ENCODE peak calls at places on chromosome 11, in five cellular contexts. Z, C, D, U and P are unnamed samples.
A peak's percentile ranks its signal among the peaks of the same experiment; 100 is the strongest.

GRCh38 chr11:12163181-12163841 is 52.9 kb downstream of the MICAL2 start:
- DNase-seq in Z (peak; percentile 51), C (peak; percentile 85), D (no peak), U (no peak), P (no peak)

GRCh38 chr11:724063-724732 is 18.2 kb downstream of the EPS8L2 start:
- DNase-seq in Z (no peak), C (no peak), D (no peak), U (no peak), P (no peak)

GRCh38 chr11:36090351-36091245 is 146.7 kb downstream of the LDLRAD3 start:
- DNase-seq in Z (no peak), C (no peak), D (no peak), U (no peak), P (no peak)

GRCh38 chr11:121499405-121499804 is 46.6 kb upstream of the SORL1-AS1 start:
- DNase-seq in Z (no peak), C (no peak), D (no peak), U (no peak), P (no peak)

GRCh38 chr11:133697603-133698002 is 147.7 kb downstream of the SPATA19 start:
- DNase-seq in Z (no peak), C (no peak), D (no peak), U (no peak), P (no peak)

GRCh38 chr11:92596596-92597317 is 372.1 kb downstream of the FAT3 start:
- DNase-seq in Z (no peak), C (no peak), D (no peak), U (no peak), P (no peak)

GRCh38 chr11:5280582-5281102 is 10.9 kb upstream of the HBE1 start:
- DNase-seq in Z (peak; percentile 38), C (peak; percentile 38), D (peak; percentile 63), U (peak; percentile 90), P (peak; percentile 66)

GRCh38 chr11:111983187-111983986 is 41.8 kb upstream of the DLAT start:
- DNase-seq in Z (no peak), C (no peak), D (peak; percentile 83), U (no peak), P (no peak)

GRCh38 chr11:9615031-9615451 is 41.6 kb downstream of the WEE1 start:
- DNase-seq in Z (no peak), C (no peak), D (no peak), U (no peak), P (no peak)

GRCh38 chr11:12801976-12802375 is 127.8 kb downstream of the TEAD1 start:
- DNase-seq in Z (no peak), C (no peak), D (no peak), U (no peak), P (no peak)

GRCh38 chr11:9568854-9569587 is 4.4 kb upstream of the WEE1 start:
- DNase-seq in Z (no peak), C (peak; percentile 60), D (no peak), U (no peak), P (peak; percentile 30)

GRCh38 chr11:130325691-130326090 is 11.0 kb upstream of the ZBTB44 start:
- DNase-seq in Z (no peak), C (no peak), D (no peak), U (no peak), P (no peak)

GRCh38 chr11:19978668-19979518 is 181.4 kb downstream of the DBX1 start:
- DNase-seq in Z (no peak), C (no peak), D (no peak), U (no peak), P (no peak)

GRCh38 chr11:76293189-76293631 is 86.9 kb upstream of the WNT11 start:
- DNase-seq in Z (no peak), C (no peak), D (no peak), U (no peak), P (no peak)

GRCh38 chr11:71286701-71287643 is 34.6 kb upstream of the SHANK2 start:
- DNase-seq in Z (no peak), C (no peak), D (no peak), U (no peak), P (no peak)

GRCh38 chr11:86211619-86212018 is 32.9 kb upstream of the EED start:
- DNase-seq in Z (no peak), C (no peak), D (no peak), U (no peak), P (no peak)

GRCh38 chr11:853682-854448 is 11.2 kb downstream of the TSPAN4 start:
- DNase-seq in Z (no peak), C (no peak), D (no peak), U (no peak), P (no peak)

GRCh38 chr11:35218956-35219355 is 80.0 kb downstream of the CD44 start:
- DNase-seq in Z (no peak), C (no peak), D (no peak), U (no peak), P (no peak)

GRCh38 chr11:14625804-14626203 is 17.8 kb upstream of the PDE3B start:
- DNase-seq in Z (no peak), C (no peak), D (no peak), U (no peak), P (no peak)

GRCh38 chr11:26229270-26229669 is 102.7 kb upstream of the ANO3 start:
- DNase-seq in Z (no peak), C (no peak), D (no peak), U (no peak), P (no peak)

GRCh38 chr11:96664108-96664507 is 274.3 kb downstream of the JRKL start:
- DNase-seq in Z (no peak), C (no peak), D (no peak), U (no peak), P (no peak)

GRCh38 chr11:62540804-62541671 is 5.6 kb downstream of the AHNAK start:
- DNase-seq in Z (no peak), C (peak; percentile 69), D (no peak), U (no peak), P (peak; percentile 71)

GRCh38 chr11:105100206-105100605 is 39.4 kb downstream of the CARD18 start:
- DNase-seq in Z (no peak), C (no peak), D (no peak), U (no peak), P (no peak)

GRCh38 chr11:26700536-26701235 is 21.2 kb downstream of the SLC5A12 start:
- DNase-seq in Z (no peak), C (no peak), D (no peak), U (no peak), P (no peak)

GRCh38 chr11:60844045-60844869 is 2.3 kb downstream of the CCDC86 start:
- DNase-seq in Z (no peak), C (no peak), D (no peak), U (no peak), P (peak; percentile 38)

GRCh38 chr11:5631426-5631825 is 6.6 kb downstream of the TRIM34 start:
- DNase-seq in Z (no peak), C (no peak), D (no peak), U (no peak), P (no peak)

GRCh38 chr11:63961608-63962412 is 12.6 kb upstream of the COX8A start:
- DNase-seq in Z (no peak), C (no peak), D (no peak), U (peak; percentile 81), P (peak; percentile 77)

GRCh38 chr11:100625041-100625440 is 62.0 kb upstream of the ARHGAP42 start:
- DNase-seq in Z (no peak), C (no peak), D (no peak), U (no peak), P (no peak)

GRCh38 chr11:64240467-64241174 is at the start of gene FKBP2:
- DNase-seq in Z (peak; percentile 87), C (peak; percentile 98), D (peak; percentile 99), U (peak; percentile 98), P (peak; percentile 98)

GRCh38 chr11:65436412-65437032 is 13.9 kb downstream of the NEAT1 start:
- DNase-seq in Z (no peak), C (no peak), D (peak; percentile 32), U (no peak), P (peak; percentile 50)

GRCh38 chr11:61010466-61011238 is 39.2 kb downstream of the CD6 start:
- DNase-seq in Z (no peak), C (no peak), D (no peak), U (no peak), P (no peak)

GRCh38 chr11:93543292-93543977 is at the start of gene SMCO4:
- DNase-seq in Z (no peak), C (peak; percentile 89), D (peak; percentile 97), U (peak; percentile 74), P (peak; percentile 90)

GRCh38 chr11:126311464-126312291 is 7.8 kb downstream of the DCPS start:
- DNase-seq in Z (no peak), C (no peak), D (no peak), U (no peak), P (no peak)

GRCh38 chr11:45225277-45225676 is 60.9 kb downstream of the SYT13 start:
- DNase-seq in Z (no peak), C (no peak), D (no peak), U (no peak), P (no peak)

GRCh38 chr11:41612415-41612814 is 153.0 kb upstream of the LRRC4C start:
- DNase-seq in Z (no peak), C (no peak), D (no peak), U (no peak), P (no peak)

DNA sequence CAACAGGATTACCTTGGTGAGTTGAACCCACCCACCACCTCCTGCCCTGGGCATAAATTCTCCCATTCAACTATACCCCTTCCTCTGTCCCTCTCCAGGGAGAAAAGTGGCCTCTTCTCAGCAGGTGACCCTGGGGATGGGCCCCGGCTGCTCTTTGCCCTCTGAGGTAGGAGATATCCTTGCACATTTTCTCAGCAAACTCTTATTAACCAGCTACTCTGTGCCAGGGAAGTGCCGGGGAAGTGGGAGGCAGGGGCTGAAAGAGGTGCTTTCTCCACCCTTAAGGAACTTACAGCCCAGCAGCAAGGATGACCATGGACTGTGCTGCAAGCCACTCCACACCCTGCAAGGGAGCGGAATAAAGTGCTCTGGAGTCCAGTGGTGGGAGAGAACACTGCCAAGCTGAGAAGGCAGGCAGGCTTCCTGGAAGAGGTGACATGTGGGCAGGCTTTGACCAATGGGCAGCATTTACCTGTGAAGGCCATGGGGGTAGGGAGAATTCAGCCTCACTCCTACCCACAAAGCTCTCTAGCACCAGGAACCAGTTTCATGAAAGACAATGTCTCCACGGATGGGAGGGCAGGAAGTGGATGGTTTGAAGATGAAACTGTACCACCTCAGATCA is 21.9 kb upstream of the OAF start:
- DNase-seq in Z (no peak), C (no peak), D (no peak), U (peak; percentile 23), P (peak; percentile 26)
- TF ChIP-seq CTCF in Z (no peak), C (no peak), D (no peak), U (no peak), P (no peak)

DNA sequence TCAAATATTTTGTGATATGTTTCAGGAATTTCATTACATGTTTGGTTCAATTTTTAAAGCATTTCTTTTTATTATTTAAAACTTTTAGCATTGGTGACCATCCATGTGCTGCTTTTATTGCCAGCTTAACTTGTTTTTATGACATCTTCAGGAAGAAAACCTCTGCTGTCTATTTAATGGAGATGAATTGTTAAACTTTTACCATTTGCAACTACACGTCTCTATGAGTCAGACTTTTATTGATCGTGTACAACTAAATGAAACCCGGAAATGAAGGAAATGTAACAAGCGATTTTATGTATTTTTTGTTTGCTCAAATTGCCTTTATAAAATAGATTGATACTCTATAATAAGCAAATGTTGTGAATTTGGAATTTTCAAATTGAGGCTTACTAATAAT is 113.0 kb downstream of the PTPRJ start:
- DNase-seq in Z (no peak), C (no peak), D (no peak), U (no peak), P (no peak)
- H3K4me3 ChIP-seq in Z (no peak overlapping the region), C (no peak overlapping the region), D (no peak overlapping the region), U (no peak overlapping the region), P (no peak overlapping the region)

GRCh38 chr11:124943242-124943641 is 7.4 kb upstream of the HEPACAM start:
- DNase-seq in Z (no peak), C (no peak), D (no peak), U (no peak), P (no peak)
- TF ChIP-seq CTCF in Z (no peak), C (no peak), D (no peak), U (no peak), P (no peak)

GRCh38 chr11:6655790-6656580 is at the start of gene DCHS1:
- DNase-seq in Z (no peak), C (peak; percentile 51), D (peak; percentile 86), U (no peak), P (no peak)
- H3K4me3 ChIP-seq in Z (peak within 1 kb of the TSS; percentile 83), C (peak within 1 kb of the TSS; percentile 59), D (peak within 1 kb of the TSS; percentile 24), U (peak within 1 kb of the TSS; percentile 17), P (peak within 1 kb of the TSS; percentile 59)